ENCODE peak calls at places on chromosomes 1 and 21, in seven cellular contexts. D is MV-4-11; F is PC-9; E is activated T-cell treated with anti-CD3 and anti-CD28 coated beads for 1 hour; X is WTC11; M is fibroblast of pulmonary artery; G is stimulated activated CD4-positive, alpha-beta T cell treated with anti-CD3 and anti-CD28 coated beads, Interleukin-4, amount 100 ng/mL, for 1 hour. J is an unnamed sample.

GRCh38 chr1:183029591-183030000 is 6.4 kb downstream of the LAMC1 start:
- DNase-seq in D (no peak), F (no peak), E (no peak), X (no peak), M (peak), G (no peak), J (peak)

GRCh38 chr1:206582537-206583460 is 29.5 kb downstream of the EIF2D start:
- DNase-seq in D (no peak), F (no peak), E (no peak), X (no peak), M (no peak), G (peak), J (no peak)

GRCh38 chr1:156639601-156640101 is 2.3 kb upstream of the BCAN start:
- DNase-seq in D (peak), F (peak), E (no peak), X (no peak), M (no peak), G (no peak), J (no peak)

GRCh38 chr21:15444118-15444960 is 285.4 kb upstream of the USP25 start:
- DNase-seq in D (no peak), F (no peak), E (no peak), X (peak), M (no peak), G (no peak), J (no peak)

GRCh38 chr1:183920651-183921050 is 115.7 kb downstream of the RGL1 start:
- DNase-seq in D (no peak), F (no peak), E (no peak), X (no peak), M (no peak), G (no peak), J (no peak)

GRCh38 chr21:43753439-43753799 is 22.7 kb downstream of the CSTB start:
- DNase-seq in D (no peak), F (no peak), E (no peak), X (no peak), M (no peak), G (no peak), J (no peak)

GRCh38 chr1:156528875-156529425 is 28.4 kb upstream of the MEF2D start:
- DNase-seq in D (no peak), F (no peak), E (no peak), X (no peak), M (no peak), G (no peak), J (no peak)

GRCh38 chr21:45255381-45256020 is 32.2 kb downstream of the POFUT2 start:
- DNase-seq in D (no peak), F (peak), E (no peak), X (no peak), M (no peak), G (no peak), J (peak)

GRCh38 chr1:234933475-234933874 is 195.2 kb downstream of the TOMM20 start:
- DNase-seq in D (peak), F (peak), E (no peak), X (no peak), M (peak), G (no peak), J (no peak)

GRCh38 chr1:67880056-67880601 is 46.9 kb upstream of the GNG12 start:
- DNase-seq in D (no peak), F (no peak), E (no peak), X (no peak), M (peak), G (no peak), J (no peak)

J was measured in keratinocyte.